ENCODE peak calls at places on chromosomes 16 and 17, in six cellular contexts. Y is osteocyte, Z is NCI-H1436, M is T-helper 17 cell, J is aorta, C is lower lobe of right lung. O is an unnamed sample.

GRCh38 chr17:78343099-78343432 is 16.8 kb downstream of the SOCS3 start:
- DNase-seq in C (peak), M (no peak), J (peak), Z (no peak), Y (peak), O (no peak)

GRCh38 chr17:14813649-14814048 is 451.5 kb downstream of the PMP22 start:
- DNase-seq in J (no peak), M (no peak), Z (no peak), C (peak), Y (no peak), O (no peak)

GRCh38 chr16:30948956-30949654 is at the start of gene ORAI3:
- DNase-seq in M (no peak), Z (no peak), J (peak), C (peak), Y (no peak), O (peak)

GRCh38 chr16:3118204-3118790 is 5.9 kb downstream of the ZNF205 start:
- DNase-seq in M (no peak), C (no peak), Y (no peak), Z (no peak), J (no peak), O (peak)

GRCh38 chr16:81831722-81832126 is 52.6 kb downstream of the PLCG2 start:
- DNase-seq in M (no peak), Z (no peak), J (peak), Y (no peak), C (peak), O (no peak)

GRCh38 chr17:28788100-28788499 is 44.3 kb downstream of the TRAF4 start:
- DNase-seq in Z (no peak), J (no peak), Y (no peak), C (no peak), M (no peak), O (no peak)

GRCh38 chr16:66451548-66451947 is 24.5 kb downstream of the BEAN1 start:
- DNase-seq in Z (no peak), Y (no peak), M (no peak), J (no peak), C (no peak), O (no peak)

GRCh38 chr16:84228321-84228838 is 11.4 kb downstream of the KCNG4 start:
- DNase-seq in C (peak), Y (peak), M (no peak), J (peak), Z (no peak), O (no peak)

GRCh38 chr17:75457047-75457654 is 716 bp downstream of the TMEM94 start:
- DNase-seq in C (peak), Z (peak), J (peak), M (no peak), Y (peak), O (no peak)

GRCh38 chr16:22370038-22370541 is 4.3 kb downstream of the CDR2 start:
- DNase-seq in J (no peak), Y (no peak), M (no peak), C (no peak), Z (no peak), O (no peak)

GRCh38 chr16:30416624-30417298 is 9.4 kb downstream of the ZNF771 start:
- DNase-seq in J (no peak), Y (no peak), M (no peak), Z (no peak), C (no peak), O (no peak)

GRCh38 chr17:77834170-77835115 is 124.1 kb upstream of the TNRC6C start:
- DNase-seq in Y (no peak), M (peak), C (peak), Z (no peak), J (peak), O (no peak)

GRCh38 chr16:23074423-23074822 is 74.8 kb downstream of the USP31 start:
- DNase-seq in Y (no peak), Z (no peak), C (no peak), J (no peak), M (no peak), O (no peak)

GRCh38 chr17:80959330-80960036 is 32.2 kb upstream of the CHMP6 start:
- DNase-seq in J (peak), Y (peak), M (no peak), C (peak), Z (no peak), O (peak)

GRCh38 chr17:67422887-67423286 is 45.8 kb downstream of the PITPNC1 start:
- DNase-seq in Z (no peak), C (no peak), M (no peak), Y (no peak), J (no peak), O (no peak)

GRCh38 chr17:76955191-76955590 is 87.0 kb downstream of the MGAT5B start:
- DNase-seq in J (peak), Y (no peak), M (no peak), C (no peak), Z (no peak), O (peak)

GRCh38 chr17:51869387-51869786 is 289.1 kb downstream of the CA10 start:
- DNase-seq in C (no peak), J (no peak), Y (no peak), M (no peak), Z (no peak), O (no peak)

GRCh38 chr16:73298562-73298961 is 250.6 kb upstream of the ZFHX3 start:
- DNase-seq in Y (no peak), Z (no peak), M (no peak), J (no peak), C (no peak), O (no peak)

GRCh38 chr17:21283482-21284318 is 811 bp upstream of the MAP2K3 start:
- DNase-seq in M (no peak), Y (no peak), C (no peak), J (peak), Z (no peak), O (no peak)

GRCh38 chr16:50121721-50122445 is 31.2 kb upstream of the TENT4B start:
- DNase-seq in Z (peak), Y (no peak), J (no peak), M (no peak), C (no peak), O (no peak)

GRCh38 chr17:9729034-9729650 is 62.2 kb downstream of the DHRS7C start:
- DNase-seq in J (no peak), Z (peak), Y (no peak), C (no peak), M (no peak), O (no peak)

O was measured in chondrocyte.